ENCODE peak calls at places on chromosomes 3 and 15, in six cellular contexts. P, H, J, O, C and I are unnamed samples.

GRCh38 chr15:78079296-78080087 is 2.0 kb upstream of the TBC1D2B start:
- DNase-seq in P (no peak), H (no peak), J (no peak), O (no peak), C (no peak), I (no peak)

GRCh38 chr3:141422961-141423582 is 54.8 kb downstream of the ZBTB38 start:
- DNase-seq in P (no peak), H (no peak), J (no peak), O (no peak), C (no peak), I (no peak)

GRCh38 chr15:98651581-98652220 is 3.4 kb downstream of the IGF1R start:
- DNase-seq in P (peak), H (no peak), J (no peak), O (peak), C (no peak), I (no peak)

GRCh38 chr3:170496026-170496867 is 77.6 kb downstream of the CLDN11 start:
- DNase-seq in P (no peak), H (no peak), J (no peak), O (peak), C (no peak), I (no peak)

GRCh38 chr15:29437888-29438713 is 168.5 kb upstream of the NSMCE3 start:
- DNase-seq in P (no peak), H (no peak), J (no peak), O (no peak), C (no peak), I (no peak)

GRCh38 chr3:88137836-88138235 is 11.9 kb upstream of the C3orf38 start:
- DNase-seq in P (peak), H (no peak), J (no peak), O (no peak), C (peak), I (no peak)

GRCh38 chr15:61049934-61050333 is 179.2 kb downstream of the RORA start:
- DNase-seq in P (peak), H (peak), J (peak), O (no peak), C (no peak), I (peak)

GRCh38 chr3:94665922-94666321 is 603.1 kb downstream of the NSUN3 start:
- DNase-seq in P (no peak), H (no peak), J (no peak), O (no peak), C (no peak), I (no peak)

GRCh38 chr3:25433868-25434267 is 5.8 kb downstream of the RARB start:
- DNase-seq in P (peak), H (no peak), J (no peak), O (no peak), C (no peak), I (no peak)

GRCh38 chr15:40762919-40763800 is 708 bp upstream of the GCHFR start:
- DNase-seq in P (peak), H (peak), J (peak), O (no peak), C (peak), I (no peak)

GRCh38 chr3:14047841-14048240 is 76.8 kb downstream of the CHCHD4 start:
- DNase-seq in P (no peak), H (no peak), J (no peak), O (no peak), C (no peak), I (no peak)

GRCh38 chr3:126466886-126467610 is 8.6 kb downstream of the ZXDC start:
- DNase-seq in P (no peak), H (no peak), J (no peak), O (peak), C (no peak), I (no peak)

GRCh38 chr15:87557871-87558270 is 698.7 kb downstream of the NTRK3 start:
- DNase-seq in P (no peak), H (no peak), J (no peak), O (no peak), C (no peak), I (no peak)

GRCh38 chr3:194367992-194368841 is 1.3 kb downstream of the LRRC15 start:
- DNase-seq in P (no peak), H (no peak), J (peak), O (no peak), C (peak), I (peak)

GRCh38 chr3:188057124-188057523 is 96.8 kb upstream of the LPP start:
- DNase-seq in P (no peak), H (no peak), J (no peak), O (no peak), C (no peak), I (no peak)

GRCh38 chr15:65044724-65045481 is at the start of gene SLC51B:
- DNase-seq in P (peak), H (no peak), J (peak), O (no peak), C (no peak), I (no peak)

GRCh38 chr3:46959169-46959515 is 17.4 kb downstream of the CCDC12 start:
- DNase-seq in P (no peak), H (no peak), J (peak), O (no peak), C (no peak), I (no peak)

GRCh38 chr3:100650651-100651611 is 41.5 kb downstream of the ADGRG7 start:
- DNase-seq in P (peak), H (peak), J (peak), O (no peak), C (peak), I (peak)

GRCh38 chr3:64932666-64933342 is 245.0 kb upstream of the ADAMTS9 start:
- DNase-seq in P (no peak), H (no peak), J (no peak), O (no peak), C (no peak), I (no peak)

GRCh38 chr3:127307431-127307830 is 19.6 kb upstream of the PRR20G start:
- DNase-seq in P (no peak), H (no peak), J (no peak), O (no peak), C (no peak), I (no peak)

GRCh38 chr15:48411971-48412591 is 80.9 kb downstream of the DUT start:
- DNase-seq in P (peak), H (no peak), J (peak), O (no peak), C (peak), I (peak)

GRCh38 chr3:27666708-27667107 is 55.4 kb downstream of the EOMES start:
- DNase-seq in P (peak), H (no peak), J (peak), O (peak), C (peak), I (peak)

GRCh38 chr3:176767385-176767784 is 429.9 kb downstream of the TBL1XR1 start:
- DNase-seq in P (peak), H (no peak), J (peak), O (no peak), C (peak), I (peak)

GRCh38 chr15:68700395-68701123 is 120.1 kb downstream of the ANP32A start:
- DNase-seq in P (peak), H (no peak), J (peak), O (peak), C (peak), I (peak)

DNA sequence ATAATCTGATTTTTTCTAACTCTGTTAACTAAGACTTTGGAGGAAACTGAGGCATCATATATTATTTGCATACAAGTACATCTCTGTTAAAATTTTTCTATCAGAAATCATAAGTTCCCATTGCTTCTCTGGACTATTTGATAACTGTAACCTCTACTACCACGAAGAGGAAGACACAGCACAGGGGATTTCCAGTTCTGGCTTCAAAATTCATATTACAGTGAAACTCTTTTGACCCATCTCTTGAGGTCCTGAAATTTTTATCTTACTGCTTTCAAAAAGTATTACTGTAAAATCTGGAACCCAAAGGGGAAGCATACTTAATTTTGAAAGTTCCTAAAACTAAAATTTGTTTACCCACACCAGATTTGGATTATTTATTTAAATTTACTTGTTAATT is 4.2 kb downstream of the PLSCR1 start:
- DNase-seq in P (no peak), H (peak), J (no peak), O (no peak), C (no peak), I (no peak)
- H3K4me3 ChIP-seq in P (peak), H (no peak), J (no peak), O (peak), C (no peak), I (no peak)

DNA sequence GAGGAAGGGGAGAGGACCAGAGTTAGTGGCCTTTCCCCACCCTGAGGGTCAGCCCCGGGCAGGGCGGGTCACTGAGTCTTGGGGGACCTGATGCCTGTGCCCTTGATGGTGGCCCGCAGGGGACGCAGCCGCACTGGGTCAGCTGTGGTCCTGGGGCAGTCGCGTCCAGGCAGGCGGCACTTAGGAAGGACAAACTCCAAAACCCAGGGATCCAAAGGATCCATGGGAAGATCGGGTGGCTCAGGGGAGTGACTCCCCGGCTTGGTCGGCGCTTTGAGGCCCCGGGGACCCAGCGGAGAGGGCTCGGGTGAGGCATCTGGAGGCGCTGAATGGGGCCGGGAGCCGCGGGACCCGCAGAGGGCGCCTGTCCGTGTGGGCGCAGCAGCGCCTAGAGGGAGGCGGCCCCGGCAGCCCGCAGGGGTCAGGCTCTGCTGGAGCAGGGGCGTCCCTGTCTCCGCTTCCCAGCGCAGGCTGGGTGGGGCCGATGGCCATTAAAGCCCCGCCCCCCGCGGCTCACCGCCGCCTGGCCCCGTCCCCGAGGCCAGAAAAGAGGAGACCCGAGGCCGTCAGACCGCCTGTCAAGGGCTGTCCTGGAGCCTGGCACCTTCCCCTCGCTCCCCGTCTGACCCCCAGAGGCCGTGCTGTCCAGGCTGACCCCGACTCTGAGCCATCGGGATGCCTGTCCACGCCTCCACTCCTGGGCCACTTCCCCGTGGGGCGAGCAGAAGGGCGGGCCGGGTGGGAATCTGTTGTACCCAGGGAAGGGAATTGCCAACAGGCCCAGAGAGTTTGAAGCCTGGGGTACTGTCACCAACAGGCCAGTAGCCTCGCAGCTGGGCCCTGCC is 17.4 kb downstream of the CIDEC start:
- DNase-seq in P (peak), H (no peak), J (peak), O (peak), C (peak), I (no peak)
- TF ChIP-seq CTCF in P (peak), H (peak), J (peak), O (peak), C (peak), I (peak)

DNA sequence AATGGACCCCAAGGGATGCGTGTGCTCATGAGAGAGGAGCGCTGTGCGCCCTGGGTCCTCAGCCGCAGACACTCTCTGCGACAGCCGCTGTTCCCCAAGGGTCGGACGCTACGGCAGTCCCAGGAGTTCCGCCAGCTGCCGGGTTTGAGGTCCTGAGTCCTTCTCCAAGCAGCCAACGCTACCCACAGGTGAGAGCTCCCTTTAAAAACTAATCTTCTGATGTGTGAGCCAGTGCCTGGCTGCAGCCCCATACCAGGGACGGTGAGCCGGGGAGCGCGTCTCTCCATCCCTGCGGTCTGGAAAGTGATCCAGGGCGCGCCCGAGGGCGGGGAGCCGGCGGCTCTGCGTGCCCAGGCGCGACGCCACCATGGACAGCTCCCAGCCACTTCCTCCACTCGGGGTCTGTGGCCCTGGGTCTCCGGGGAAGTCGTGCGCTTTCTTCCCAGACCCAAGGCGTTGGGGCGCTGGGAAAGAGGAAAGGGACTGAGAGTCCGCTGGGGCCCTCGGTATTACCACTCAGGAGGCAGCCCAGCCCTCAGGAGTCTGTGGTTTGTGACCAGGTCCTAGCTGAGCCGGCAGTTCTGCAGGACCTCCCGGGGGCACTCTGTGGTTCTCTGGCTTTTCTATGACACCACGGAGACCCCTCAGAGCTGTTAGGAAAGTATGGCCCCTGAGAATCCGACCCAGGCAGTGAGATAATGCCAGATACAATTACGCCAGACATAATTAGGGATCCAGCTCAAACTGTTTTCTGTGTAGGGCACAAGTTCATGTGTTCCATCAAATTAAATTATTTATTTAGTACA is 1.4 kb downstream of the CEMIP start:
- DNase-seq in P (peak), H (no peak), J (peak), O (peak), C (peak), I (no peak)
- H3K4me3 ChIP-seq in P (peak), H (no peak), J (peak), O (peak), C (peak), I (peak)

GRCh38 chr15:58933311-58934113 is at the start of gene SLTM:
- DNase-seq in P (peak), H (peak), J (peak), O (peak), C (peak), I (peak)
- TF ChIP-seq CTCF in P (peak), H (peak), J (peak), O (peak), C (peak), I (no peak)

DNA sequence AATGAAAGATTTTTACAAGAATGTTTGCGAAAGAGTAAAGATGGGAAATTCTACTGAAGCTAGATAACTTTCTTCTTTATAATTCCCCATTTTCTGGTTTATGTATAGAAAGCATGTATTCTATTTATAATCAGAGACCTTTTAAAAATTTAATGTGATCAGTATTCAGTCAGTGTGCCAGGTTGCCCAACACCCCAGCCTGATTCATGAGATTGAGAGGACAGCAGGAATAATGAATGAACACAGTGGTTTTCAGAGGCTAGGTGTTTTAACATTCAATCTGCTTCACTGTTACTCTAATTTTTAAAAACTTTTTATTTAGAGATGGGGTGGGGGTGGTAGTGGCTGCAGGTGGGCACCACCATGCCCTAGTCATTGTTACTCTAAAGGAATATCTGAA is 4.7 kb downstream of the WWTR1 start:
- DNase-seq in P (no peak), H (no peak), J (no peak), O (no peak), C (no peak), I (no peak)
- H3K4me3 ChIP-seq in P (peak), H (no peak), J (no peak), O (peak), C (no peak), I (no peak)

GRCh38 chr3:40237892-40238571 is 71.5 kb upstream of the EIF1B start:
- DNase-seq in P (peak), H (no peak), J (peak), O (peak), C (peak), I (no peak)
- TF ChIP-seq CTCF in P (peak), H (no peak), J (peak), O (peak), C (peak), I (peak)

GRCh38 chr3:12401208-12401607 is 83.1 kb upstream of the TSEN2 start:
- DNase-seq in P (no peak), H (no peak), J (no peak), O (no peak), C (no peak), I (no peak)

GRCh38 chr3:12408984-12409383 is 75.3 kb upstream of the TSEN2 start:
- DNase-seq in P (no peak), H (no peak), J (no peak), O (no peak), C (no peak), I (no peak)

GRCh38 chr3:12409625-12410596 is 74.4 kb upstream of the TSEN2 start:
- DNase-seq in P (no peak), H (no peak), J (no peak), O (no peak), C (no peak), I (no peak)

GRCh38 chr3:12400795-12401194 is 83.5 kb upstream of the TSEN2 start:
- DNase-seq in P (peak), H (no peak), J (peak), O (no peak), C (peak), I (no peak)

GRCh38 chr3:12405432-12406272 is 78.6 kb upstream of the TSEN2 start:
- DNase-seq in P (peak), H (no peak), J (peak), O (peak), C (no peak), I (no peak)
- H3K4me3 ChIP-seq in P (no peak), H (no peak), J (no peak), O (no peak), C (no peak), I (no peak)

DNA sequence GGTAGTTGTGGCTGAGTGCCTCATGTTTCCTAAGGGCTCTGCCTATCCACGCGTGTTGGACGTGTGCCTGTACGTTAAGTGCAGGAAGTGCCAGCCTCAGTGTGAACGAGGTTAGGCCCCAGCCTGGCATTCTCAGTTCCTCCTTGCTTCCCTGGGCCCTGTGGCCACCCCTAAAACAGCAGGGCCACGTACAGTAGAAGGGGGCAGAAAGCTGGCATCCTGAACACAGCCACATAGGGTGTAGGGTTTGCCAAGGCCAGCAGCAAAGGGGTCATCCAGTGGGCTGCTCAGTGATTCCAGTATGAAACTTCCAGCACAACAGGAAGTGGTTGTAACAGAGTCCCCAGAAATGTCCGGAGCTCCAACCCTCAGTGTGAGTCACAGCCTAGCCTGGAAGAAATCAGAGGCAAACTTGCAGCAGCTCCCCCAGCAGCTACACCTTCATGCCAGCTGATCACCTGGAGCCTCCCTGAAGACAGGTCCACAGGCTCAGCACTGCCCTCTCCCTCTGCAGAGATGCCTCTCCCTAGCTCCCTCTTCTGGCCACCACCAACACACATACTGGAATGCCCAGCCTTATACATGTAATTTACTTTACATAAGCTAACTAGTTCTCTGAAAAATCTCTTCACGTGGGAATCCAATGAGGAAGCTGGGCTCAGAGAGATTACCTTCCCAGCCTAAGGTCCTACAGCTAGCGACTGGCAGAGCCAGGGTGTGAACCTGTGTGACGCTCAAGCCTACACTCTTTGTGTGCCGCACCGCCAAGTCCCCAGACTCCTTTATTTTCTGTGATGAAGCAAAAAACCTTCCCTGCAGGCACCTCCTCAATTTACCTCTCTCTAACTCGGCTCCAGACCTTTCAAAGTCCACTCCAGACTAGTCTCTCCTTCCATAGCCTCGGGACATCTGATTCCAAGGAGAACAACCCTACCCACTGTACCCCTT is 26.6 kb downstream of the ILDR1 start:
- DNase-seq in P (peak), H (peak), J (peak), O (peak), C (peak), I (peak)
- TF ChIP-seq CTCF in P (peak), H (peak), J (peak), O (peak), C (peak), I (peak)

GRCh38 chr15:89693696-89694095 is 3.1 kb downstream of the WDR93 start:
- DNase-seq in P (no peak), H (no peak), J (peak), O (no peak), C (no peak), I (no peak)
- H3K4me3 ChIP-seq in P (no peak), H (no peak), J (no peak), O (no peak), C (no peak), I (no peak)

GRCh38 chr15:70096975-70097336 is 761 bp downstream of the TLE3 start:
- DNase-seq in P (no peak), H (peak), J (no peak), O (no peak), C (no peak), I (no peak)

GRCh38 chr15:70098461-70099166 is 897 bp upstream of the TLE3 start:
- DNase-seq in P (peak), H (peak), J (peak), O (peak), C (no peak), I (no peak)

GRCh38 chr15:70097337-70098169 is at the start of gene TLE3:
- DNase-seq in P (peak), H (peak), J (peak), O (peak), C (peak), I (peak)

GRCh38 chr15:70099167-70099965 is 1.6 kb upstream of the TLE3 start:
- DNase-seq in P (peak), H (peak), J (peak), O (peak), C (peak), I (peak)

GRCh38 chr15:70098170-70098460 is 398 bp upstream of the TLE3 start:
- DNase-seq in P (no peak), H (no peak), J (no peak), O (no peak), C (no peak), I (no peak)
- TF ChIP-seq CTCF in P (no peak), H (no peak), J (no peak), O (peak), C (no peak), I (no peak)